ENCODE peak calls at places on chromosome X, in five cellular contexts. I is adipocyte, D is epithelial cell of esophagus, R is choroid plexus epithelial cell, E is colonic mucosa. N is an unnamed sample.

GRCh38 chrX:102832661-102833060 is 104.4 kb upstream of the RAB40AL start:
- DNase-seq in I (peak), D (peak), R (peak), E (no peak), N (no peak)

GRCh38 chrX:118495958-118496762 is 545 bp downstream of the DOCK11 start:
- DNase-seq in I (peak), D (peak), R (no peak), E (peak), N (peak)

GRCh38 chrX:71941771-71942170 is 31.1 kb downstream of the NHSL2 start:
- DNase-seq in I (peak), D (peak), R (peak), E (no peak), N (no peak)

GRCh38 chrX:34656842-34657780 is at the start of gene TMEM47:
- DNase-seq in I (peak), D (peak), R (peak), E (peak), N (peak)

GRCh38 chrX:123340691-123341090 is 156.6 kb downstream of the GRIA3 start:
- DNase-seq in I (peak), D (peak), R (peak), E (no peak), N (no peak)

GRCh38 chrX:24619647-24620046 is 27.5 kb downstream of the PCYT1B start:
- DNase-seq in I (peak), D (peak), R (peak), E (no peak), N (no peak)

GRCh38 chrX:39214380-39215126 is 413.3 kb downstream of the MID1IP1 start:
- DNase-seq in I (no peak), D (no peak), R (no peak), E (no peak), N (no peak)

GRCh38 chrX:80216086-80216485 is 201.5 kb downstream of the TBX22 start:
- DNase-seq in I (no peak), D (peak), R (no peak), E (no peak), N (no peak)

GRCh38 chrX:110341189-110342035 is 17.2 kb upstream of the RTL9 start:
- DNase-seq in I (peak), D (peak), R (peak), E (no peak), N (no peak)

GRCh38 chrX:96372313-96373046 is 312.2 kb upstream of the DIAPH2 start:
- DNase-seq in I (peak), D (peak), R (peak), E (no peak), N (no peak)

GRCh38 chrX:101530944-101531343 is 19.4 kb upstream of the ARMCX1 start:
- DNase-seq in I (no peak), D (no peak), R (no peak), E (no peak), N (no peak)

GRCh38 chrX:54920610-54921426 is at the start of gene TRO:
- DNase-seq in I (peak), D (no peak), R (peak), E (no peak), N (peak)

GRCh38 chrX:1027133-1027532 is 185.3 kb downstream of the CRLF2 start:
- DNase-seq in I (no peak), D (no peak), R (no peak), E (no peak), N (no peak)

GRCh38 chrX:42803320-42803719 is 25.4 kb upstream of the PPP1R2C start:
- DNase-seq in I (peak), D (peak), R (peak), E (no peak), N (no peak)

GRCh38 chrX:131271274-131271673 is 17.8 kb downstream of the IGSF1 start:
- DNase-seq in I (no peak), D (no peak), R (no peak), E (no peak), N (no peak)

GRCh38 chrX:65528705-65529340 is 5.8 kb downstream of the LAS1L start:
- DNase-seq in I (peak), D (peak), R (peak), E (peak), N (peak)

GRCh38 chrX:111743316-111743715 is 62.3 kb downstream of the ALG13 start:
- DNase-seq in I (peak), D (peak), R (no peak), E (no peak), N (no peak)

GRCh38 chrX:135707880-135708279 is 5.6 kb upstream of the CT45A1 start:
- DNase-seq in I (no peak), D (no peak), R (no peak), E (peak), N (peak)

GRCh38 chrX:68929332-68930150 is 100.7 kb downstream of the EFNB1 start:
- DNase-seq in I (peak), D (peak), R (peak), E (no peak), N (no peak)

GRCh38 chrX:53483838-53484420 is 49.8 kb upstream of the HSD17B10 start:
- DNase-seq in I (peak), D (peak), R (no peak), E (no peak), N (no peak)

GRCh38 chrX:19683817-19684216 is 168.5 kb upstream of the MAP3K15 start:
- DNase-seq in I (no peak), D (no peak), R (no peak), E (no peak), N (no peak)

GRCh38 chrX:153538424-153538823 is 21.0 kb downstream of the ATP2B3 start:
- DNase-seq in I (no peak), D (no peak), R (no peak), E (no peak), N (no peak)

GRCh38 chrX:153537526-153538295 is 20.3 kb downstream of the ATP2B3 start:
- DNase-seq in I (no peak), D (no peak), R (no peak), E (no peak), N (peak)

GRCh38 chrX:153537080-153537479 is 19.6 kb downstream of the ATP2B3 start:
- DNase-seq in I (no peak), D (no peak), R (no peak), E (no peak), N (no peak)

GRCh38 chrX:153530411-153531145 is 13.1 kb downstream of the ATP2B3 start:
- DNase-seq in I (no peak), D (no peak), R (no peak), E (no peak), N (no peak)

GRCh38 chrX:153533041-153533565 is 15.7 kb downstream of the ATP2B3 start:
- DNase-seq in I (no peak), D (no peak), R (peak), E (no peak), N (peak)
- H3K4me3 ChIP-seq in I (no peak), D (no peak), R (no peak), E (no peak), N (no peak)

GRCh38 chrX:51892921-51893745 is at the start of gene MAGED1:
- DNase-seq in I (peak), D (peak), R (peak), E (peak), N (peak)

GRCh38 chrX:51891821-51892551 is 1.4 kb upstream of the MAGED1 start:
- DNase-seq in I (peak), D (no peak), R (peak), E (no peak), N (no peak)

GRCh38 chrX:51891245-51891644 is 2.2 kb upstream of the MAGED1 start:
- DNase-seq in I (no peak), D (no peak), R (no peak), E (no peak), N (no peak)

GRCh38 chrX:51893931-51894696 is 691 bp downstream of the MAGED1 start:
- DNase-seq in I (peak), D (no peak), R (peak), E (peak), N (no peak)

DNA sequence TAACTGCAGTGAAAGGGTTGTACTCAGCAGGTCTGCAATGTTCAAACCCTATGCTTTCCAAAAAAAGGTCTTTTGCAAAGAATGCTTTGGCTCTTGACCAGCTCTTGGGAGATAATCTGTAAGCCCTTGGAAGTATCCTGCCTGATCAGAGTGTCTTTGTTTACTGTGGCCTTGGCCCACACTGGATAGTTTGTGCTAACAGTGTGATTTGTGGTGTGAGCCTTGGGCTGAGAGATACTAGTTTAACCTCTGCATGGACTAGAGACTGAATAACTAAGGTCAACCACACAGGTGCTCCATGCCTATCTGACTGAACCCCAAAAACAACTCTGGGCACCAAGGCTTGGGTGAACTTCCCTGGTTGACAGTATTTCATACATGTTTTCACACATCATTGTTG is 3.6 kb upstream of the MAGED1 start:
- DNase-seq in I (no peak), D (no peak), R (no peak), E (no peak), N (no peak)
- H3K4me3 ChIP-seq in I (no peak), D (no peak), R (no peak), E (no peak), N (no peak)

GRCh38 chrX:154399527-154400368 is 1.6 kb downstream of the RPL10 start:
- DNase-seq in I (no peak), D (no peak), R (no peak), E (no peak), N (no peak)
- H3K4me3 ChIP-seq in I (peak), D (peak), R (peak), E (peak), N (peak)

GRCh38 chrX:31854716-31855115 is 782.9 kb upstream of the FTHL17 start:
- DNase-seq in I (no peak), D (no peak), R (no peak), E (no peak), N (no peak)

GRCh38 chrX:31847773-31848172 is 775.9 kb upstream of the FTHL17 start:
- DNase-seq in I (no peak), D (no peak), R (no peak), E (no peak), N (no peak)

DNA sequence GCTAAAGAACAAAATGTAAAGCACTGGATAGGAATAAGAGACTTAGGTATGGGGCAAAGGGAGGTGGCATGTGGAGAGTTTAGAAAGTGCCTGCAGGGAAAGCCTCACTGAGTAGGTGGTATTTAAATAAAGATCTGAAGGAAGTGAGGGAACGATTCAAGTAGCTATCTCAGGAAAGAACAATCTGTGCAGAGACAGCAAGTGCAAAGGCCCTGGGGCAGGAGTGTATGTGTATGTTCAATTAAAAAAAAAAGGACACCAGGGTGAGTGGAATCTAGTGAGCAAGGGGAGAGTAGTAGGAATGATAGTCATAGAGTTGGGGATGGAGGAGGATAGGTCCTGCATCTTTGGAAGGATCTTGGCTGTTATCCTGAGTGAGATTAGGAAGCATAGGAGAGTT is 779.9 kb upstream of the FTHL17 start:
- DNase-seq in I (no peak), D (no peak), R (no peak), E (no peak), N (no peak)
- H3K4me3 ChIP-seq in I (no peak), D (no peak), R (no peak), E (no peak), N (no peak)